ENCODE peak calls at places on chromosome 1, in nine cellular contexts. One of them, this sample, is unnamed.

GRCh38 chr1:90027281-90027680 is 32.4 kb downstream of the ZNF326 start:
- DNase-seq in HTR-8/SVneo: no peak
- DNase-seq in stimulated activated CD4-positive, alpha-beta T cell treated with anti-CD3 and anti-CD28 coated beads, Interleukin-2, amount 100 ng/mL, for 48 hours: no peak
- DNase-seq in occipital lobe: no peak
- DNase-seq in left ventricle myocardium inferior: no peak
- DNase-seq in NCI-H1694 treated with DMSO at 0.1 percent for 48 hours: no peak
- DNase-seq in GM23248: no peak
- DNase-seq in bronchial epithelial cell: no peak
- DNase-seq in H7: no peak
- DNase-seq in this sample: peak; percentile 34

GRCh38 chr1:207867136-207868081 is 43.5 kb downstream of the CD34 start:
- DNase-seq in HTR-8/SVneo: no peak
- DNase-seq in stimulated activated CD4-positive, alpha-beta T cell treated with anti-CD3 and anti-CD28 coated beads, Interleukin-2, amount 100 ng/mL, for 48 hours: no peak
- DNase-seq in occipital lobe: peak; percentile 69
- DNase-seq in left ventricle myocardium inferior: peak; percentile 63
- DNase-seq in NCI-H1694 treated with DMSO at 0.1 percent for 48 hours: no peak
- DNase-seq in GM23248: peak; percentile 27
- DNase-seq in bronchial epithelial cell: no peak
- DNase-seq in H7: peak; percentile 42
- DNase-seq in this sample: no peak

GRCh38 chr1:223813645-223814044 is 32.1 kb downstream of the TP53BP2 start:
- DNase-seq in HTR-8/SVneo: no peak
- DNase-seq in stimulated activated CD4-positive, alpha-beta T cell treated with anti-CD3 and anti-CD28 coated beads, Interleukin-2, amount 100 ng/mL, for 48 hours: no peak
- DNase-seq in occipital lobe: no peak
- DNase-seq in left ventricle myocardium inferior: no peak
- DNase-seq in NCI-H1694 treated with DMSO at 0.1 percent for 48 hours: no peak
- DNase-seq in GM23248: no peak
- DNase-seq in bronchial epithelial cell: no peak
- DNase-seq in H7: no peak
- DNase-seq in this sample: no peak

GRCh38 chr1:61087574-61087973 is 5.2 kb downstream of the NFIA start:
- DNase-seq in HTR-8/SVneo: no peak
- DNase-seq in stimulated activated CD4-positive, alpha-beta T cell treated with anti-CD3 and anti-CD28 coated beads, Interleukin-2, amount 100 ng/mL, for 48 hours: no peak
- DNase-seq in occipital lobe: no peak
- DNase-seq in left ventricle myocardium inferior: no peak
- DNase-seq in NCI-H1694 treated with DMSO at 0.1 percent for 48 hours: no peak
- DNase-seq in GM23248: no peak
- DNase-seq in bronchial epithelial cell: no peak
- DNase-seq in H7: no peak
- DNase-seq in this sample: no peak

GRCh38 chr1:14538335-14538734 is 60.1 kb upstream of the KAZN start:
- DNase-seq in HTR-8/SVneo: no peak
- DNase-seq in stimulated activated CD4-positive, alpha-beta T cell treated with anti-CD3 and anti-CD28 coated beads, Interleukin-2, amount 100 ng/mL, for 48 hours: no peak
- DNase-seq in occipital lobe: no peak
- DNase-seq in left ventricle myocardium inferior: no peak
- DNase-seq in NCI-H1694 treated with DMSO at 0.1 percent for 48 hours: no peak
- DNase-seq in GM23248: no peak
- DNase-seq in bronchial epithelial cell: no peak
- DNase-seq in H7: no peak
- DNase-seq in this sample: no peak

GRCh38 chr1:196400478-196401453 is 207.5 kb downstream of the KCNT2 start:
- DNase-seq in HTR-8/SVneo: no peak
- DNase-seq in stimulated activated CD4-positive, alpha-beta T cell treated with anti-CD3 and anti-CD28 coated beads, Interleukin-2, amount 100 ng/mL, for 48 hours: no peak
- DNase-seq in occipital lobe: no peak
- DNase-seq in left ventricle myocardium inferior: no peak
- DNase-seq in NCI-H1694 treated with DMSO at 0.1 percent for 48 hours: no peak
- DNase-seq in GM23248: peak; percentile 80
- DNase-seq in bronchial epithelial cell: peak; percentile 80
- DNase-seq in H7: no peak
- DNase-seq in this sample: peak; percentile 54

GRCh38 chr1:163410073-163410522 is 88.3 kb downstream of the NUF2 start:
- DNase-seq in HTR-8/SVneo: peak; percentile 23
- DNase-seq in stimulated activated CD4-positive, alpha-beta T cell treated with anti-CD3 and anti-CD28 coated beads, Interleukin-2, amount 100 ng/mL, for 48 hours: peak; percentile 29
- DNase-seq in occipital lobe: peak; percentile 5
- DNase-seq in left ventricle myocardium inferior: no peak
- DNase-seq in NCI-H1694 treated with DMSO at 0.1 percent for 48 hours: peak; percentile 74
- DNase-seq in GM23248: peak; percentile 51
- DNase-seq in bronchial epithelial cell: peak; percentile 53
- DNase-seq in H7: peak; percentile 67
- DNase-seq in this sample: peak; percentile 1

GRCh38 chr1:9588551-9589143 is at the start of gene TMEM201:
- DNase-seq in HTR-8/SVneo: peak; percentile 91
- DNase-seq in stimulated activated CD4-positive, alpha-beta T cell treated with anti-CD3 and anti-CD28 coated beads, Interleukin-2, amount 100 ng/mL, for 48 hours: peak; percentile 97
- DNase-seq in occipital lobe: peak; percentile 89
- DNase-seq in left ventricle myocardium inferior: peak; percentile 96
- DNase-seq in NCI-H1694 treated with DMSO at 0.1 percent for 48 hours: peak; percentile 76
- DNase-seq in GM23248: peak; percentile 97
- DNase-seq in bronchial epithelial cell: peak; percentile 71
- DNase-seq in H7: peak; percentile 99
- DNase-seq in this sample: peak; percentile 89

GRCh38 chr1:12486401-12487005 is 131.5 kb downstream of the DHRS3 start:
- DNase-seq in HTR-8/SVneo: no peak
- DNase-seq in stimulated activated CD4-positive, alpha-beta T cell treated with anti-CD3 and anti-CD28 coated beads, Interleukin-2, amount 100 ng/mL, for 48 hours: no peak
- DNase-seq in occipital lobe: no peak
- DNase-seq in left ventricle myocardium inferior: peak; percentile 75
- DNase-seq in NCI-H1694 treated with DMSO at 0.1 percent for 48 hours: no peak
- DNase-seq in GM23248: peak; percentile 23
- DNase-seq in bronchial epithelial cell: no peak
- DNase-seq in H7: no peak
- DNase-seq in this sample: no peak

GRCh38 chr1:41494351-41495170 is 10.1 kb upstream of the EDN2 start:
- DNase-seq in HTR-8/SVneo: no peak
- DNase-seq in stimulated activated CD4-positive, alpha-beta T cell treated with anti-CD3 and anti-CD28 coated beads, Interleukin-2, amount 100 ng/mL, for 48 hours: no peak
- DNase-seq in occipital lobe: no peak
- DNase-seq in left ventricle myocardium inferior: peak; percentile 9
- DNase-seq in NCI-H1694 treated with DMSO at 0.1 percent for 48 hours: no peak
- DNase-seq in GM23248: no peak
- DNase-seq in bronchial epithelial cell: no peak
- DNase-seq in H7: no peak
- DNase-seq in this sample: no peak

GRCh38 chr1:235866913-235867850 is 476 bp upstream of the LYST start:
- DNase-seq in HTR-8/SVneo: peak; percentile 94
- DNase-seq in stimulated activated CD4-positive, alpha-beta T cell treated with anti-CD3 and anti-CD28 coated beads, Interleukin-2, amount 100 ng/mL, for 48 hours: peak; percentile 98
- DNase-seq in occipital lobe: peak; percentile 96
- DNase-seq in left ventricle myocardium inferior: peak; percentile 95
- DNase-seq in NCI-H1694 treated with DMSO at 0.1 percent for 48 hours: peak; percentile 89
- DNase-seq in GM23248: peak; percentile 97
- DNase-seq in bronchial epithelial cell: peak; percentile 76
- DNase-seq in H7: peak; percentile 99
- DNase-seq in this sample: peak; percentile 91

GRCh38 chr1:84254703-84255238 is 46.7 kb upstream of the SAMD13 start:
- DNase-seq in HTR-8/SVneo: no peak
- DNase-seq in stimulated activated CD4-positive, alpha-beta T cell treated with anti-CD3 and anti-CD28 coated beads, Interleukin-2, amount 100 ng/mL, for 48 hours: no peak
- DNase-seq in occipital lobe: no peak
- DNase-seq in left ventricle myocardium inferior: no peak
- DNase-seq in NCI-H1694 treated with DMSO at 0.1 percent for 48 hours: no peak
- DNase-seq in GM23248: no peak
- DNase-seq in bronchial epithelial cell: no peak
- DNase-seq in H7: no peak
- DNase-seq in this sample: no peak

GRCh38 chr1:183942933-183943693 is 94.4 kb downstream of the COLGALT2 start:
- DNase-seq in HTR-8/SVneo: peak; percentile 85
- DNase-seq in stimulated activated CD4-positive, alpha-beta T cell treated with anti-CD3 and anti-CD28 coated beads, Interleukin-2, amount 100 ng/mL, for 48 hours: no peak
- DNase-seq in occipital lobe: no peak
- DNase-seq in left ventricle myocardium inferior: no peak
- DNase-seq in NCI-H1694 treated with DMSO at 0.1 percent for 48 hours: no peak
- DNase-seq in GM23248: peak; percentile 67
- DNase-seq in bronchial epithelial cell: peak; percentile 87
- DNase-seq in H7: no peak
- DNase-seq in this sample: peak; percentile 83

GRCh38 chr1:154837679-154838171 is 32.4 kb downstream of the KCNN3 start:
- DNase-seq in HTR-8/SVneo: no peak
- DNase-seq in stimulated activated CD4-positive, alpha-beta T cell treated with anti-CD3 and anti-CD28 coated beads, Interleukin-2, amount 100 ng/mL, for 48 hours: no peak
- DNase-seq in occipital lobe: no peak
- DNase-seq in left ventricle myocardium inferior: peak; percentile 83
- DNase-seq in NCI-H1694 treated with DMSO at 0.1 percent for 48 hours: peak; percentile 96
- DNase-seq in GM23248: no peak
- DNase-seq in bronchial epithelial cell: no peak
- DNase-seq in H7: no peak
- DNase-seq in this sample: no peak

GRCh38 chr1:1032428-1032827 is 12.5 kb downstream of the AGRN start:
- DNase-seq in HTR-8/SVneo: no peak
- DNase-seq in stimulated activated CD4-positive, alpha-beta T cell treated with anti-CD3 and anti-CD28 coated beads, Interleukin-2, amount 100 ng/mL, for 48 hours: no peak
- DNase-seq in occipital lobe: no peak
- DNase-seq in left ventricle myocardium inferior: no peak
- DNase-seq in NCI-H1694 treated with DMSO at 0.1 percent for 48 hours: peak; percentile 18
- DNase-seq in GM23248: no peak
- DNase-seq in bronchial epithelial cell: no peak
- DNase-seq in H7: no peak
- DNase-seq in this sample: peak; percentile 34

GRCh38 chr1:1305300-1306069 is 2.2 kb downstream of the ACAP3 start:
- DNase-seq in HTR-8/SVneo: peak; percentile 68
- DNase-seq in stimulated activated CD4-positive, alpha-beta T cell treated with anti-CD3 and anti-CD28 coated beads, Interleukin-2, amount 100 ng/mL, for 48 hours: no peak
- DNase-seq in occipital lobe: peak; percentile 16
- DNase-seq in left ventricle myocardium inferior: peak; percentile 75
- DNase-seq in NCI-H1694 treated with DMSO at 0.1 percent for 48 hours: peak; percentile 67
- DNase-seq in GM23248: peak; percentile 86
- DNase-seq in bronchial epithelial cell: peak; percentile 76
- DNase-seq in H7: peak; percentile 88
- DNase-seq in this sample: peak; percentile 64

GRCh38 chr1:94713472-94714141 is 106.5 kb upstream of the SLC44A3 start:
- DNase-seq in HTR-8/SVneo: peak; percentile 73
- DNase-seq in stimulated activated CD4-positive, alpha-beta T cell treated with anti-CD3 and anti-CD28 coated beads, Interleukin-2, amount 100 ng/mL, for 48 hours: no peak
- DNase-seq in occipital lobe: peak; percentile 13
- DNase-seq in left ventricle myocardium inferior: peak; percentile 73
- DNase-seq in NCI-H1694 treated with DMSO at 0.1 percent for 48 hours: no peak
- DNase-seq in GM23248: peak; percentile 100
- DNase-seq in bronchial epithelial cell: peak; percentile 98
- DNase-seq in H7: peak; percentile 82
- DNase-seq in this sample: peak; percentile 97

GRCh38 chr1:149936992-149937705 is 470 bp upstream of the MTMR11 start:
- DNase-seq in HTR-8/SVneo: peak; percentile 62
- DNase-seq in stimulated activated CD4-positive, alpha-beta T cell treated with anti-CD3 and anti-CD28 coated beads, Interleukin-2, amount 100 ng/mL, for 48 hours: no peak
- DNase-seq in occipital lobe: peak; percentile 26
- DNase-seq in left ventricle myocardium inferior: no peak
- DNase-seq in NCI-H1694 treated with DMSO at 0.1 percent for 48 hours: no peak
- DNase-seq in GM23248: peak; percentile 58
- DNase-seq in bronchial epithelial cell: peak; percentile 96
- DNase-seq in H7: no peak
- DNase-seq in this sample: no peak

GRCh38 chr1:51784997-51785421 is 93.5 kb downstream of the NRDC start:
- DNase-seq in HTR-8/SVneo: no peak
- DNase-seq in stimulated activated CD4-positive, alpha-beta T cell treated with anti-CD3 and anti-CD28 coated beads, Interleukin-2, amount 100 ng/mL, for 48 hours: no peak
- DNase-seq in occipital lobe: no peak
- DNase-seq in left ventricle myocardium inferior: no peak
- DNase-seq in NCI-H1694 treated with DMSO at 0.1 percent for 48 hours: no peak
- DNase-seq in GM23248: no peak
- DNase-seq in bronchial epithelial cell: no peak
- DNase-seq in H7: no peak
- DNase-seq in this sample: no peak

GRCh38 chr1:25609921-25610320 is 6.7 kb upstream of the MAN1C1 start:
- DNase-seq in HTR-8/SVneo: no peak
- DNase-seq in stimulated activated CD4-positive, alpha-beta T cell treated with anti-CD3 and anti-CD28 coated beads, Interleukin-2, amount 100 ng/mL, for 48 hours: no peak
- DNase-seq in occipital lobe: no peak
- DNase-seq in left ventricle myocardium inferior: no peak
- DNase-seq in NCI-H1694 treated with DMSO at 0.1 percent for 48 hours: no peak
- DNase-seq in GM23248: peak; percentile 27
- DNase-seq in bronchial epithelial cell: no peak
- DNase-seq in H7: peak; percentile 46
- DNase-seq in this sample: no peak

GRCh38 chr1:3923378-3924185 is 23.5 kb upstream of the C1orf174 start:
- DNase-seq in HTR-8/SVneo: no peak
- DNase-seq in stimulated activated CD4-positive, alpha-beta T cell treated with anti-CD3 and anti-CD28 coated beads, Interleukin-2, amount 100 ng/mL, for 48 hours: no peak
- DNase-seq in occipital lobe: no peak
- DNase-seq in left ventricle myocardium inferior: no peak
- DNase-seq in NCI-H1694 treated with DMSO at 0.1 percent for 48 hours: no peak
- DNase-seq in GM23248: no peak
- DNase-seq in bronchial epithelial cell: no peak
- DNase-seq in H7: no peak
- DNase-seq in this sample: no peak

GRCh38 chr1:169694304-169694703 is 17.1 kb downstream of the SELL start:
- DNase-seq in HTR-8/SVneo: no peak
- DNase-seq in stimulated activated CD4-positive, alpha-beta T cell treated with anti-CD3 and anti-CD28 coated beads, Interleukin-2, amount 100 ng/mL, for 48 hours: no peak
- DNase-seq in occipital lobe: no peak
- DNase-seq in left ventricle myocardium inferior: no peak
- DNase-seq in NCI-H1694 treated with DMSO at 0.1 percent for 48 hours: no peak
- DNase-seq in GM23248: no peak
- DNase-seq in bronchial epithelial cell: no peak
- DNase-seq in H7: no peak
- DNase-seq in this sample: no peak

GRCh38 chr1:241902376-241903067 is 54.5 kb downstream of the EXO1 start:
- DNase-seq in HTR-8/SVneo: no peak
- DNase-seq in stimulated activated CD4-positive, alpha-beta T cell treated with anti-CD3 and anti-CD28 coated beads, Interleukin-2, amount 100 ng/mL, for 48 hours: no peak
- DNase-seq in occipital lobe: no peak
- DNase-seq in left ventricle myocardium inferior: no peak
- DNase-seq in NCI-H1694 treated with DMSO at 0.1 percent for 48 hours: no peak
- DNase-seq in GM23248: peak; percentile 31
- DNase-seq in bronchial epithelial cell: no peak
- DNase-seq in H7: no peak
- DNase-seq in this sample: no peak